ENCODE peak calls at places on chromosome 20, in seven cellular contexts. P, D, K, T, A, J and U are unnamed samples.
A peak's percentile ranks its signal among the peaks of the same experiment; 100 is the strongest.

GRCh38 chr20:33947709-33948295 is 45.9 kb upstream of the RALY start:
- DNase-seq in J (no peak), A (peak; percentile 45), D (no peak), T (no peak), P (peak; percentile 24), K (peak; percentile 68), U (peak; percentile 3)

GRCh38 chr20:24936526-24937407 is 12.3 kb upstream of the CST7 start:
- DNase-seq in K (no peak), A (no peak), J (no peak), D (no peak), T (peak; percentile 33), P (no peak), U (no peak)

GRCh38 chr20:32557284-32557683 is 27.8 kb downstream of the NOL4L start:
- DNase-seq in T (no peak), D (no peak), J (no peak), A (no peak), K (no peak), P (no peak), U (no peak)

GRCh38 chr20:38859070-38859690 is 53.7 kb downstream of the PPP1R16B start:
- DNase-seq in A (no peak), J (no peak), K (no peak), D (no peak), P (no peak), T (no peak), U (no peak)

GRCh38 chr20:52410182-52410647 is 218.6 kb upstream of the ZFP64 start:
- DNase-seq in T (no peak), A (peak; percentile 72), J (no peak), D (no peak), P (no peak), K (no peak), U (no peak)

GRCh38 chr20:41234546-41234945 is 83.0 kb downstream of the ZHX3 start:
- DNase-seq in J (no peak), T (peak; percentile 84), P (no peak), K (no peak), A (no peak), D (no peak), U (no peak)

GRCh38 chr20:38171301-38172010 is 6.4 kb upstream of the TGM2 start:
- DNase-seq in P (no peak), A (no peak), K (no peak), J (no peak), T (peak; percentile 65), D (no peak), U (no peak)

GRCh38 chr20:18252597-18253451 is 35.5 kb upstream of the ZNF133 start:
- DNase-seq in A (no peak), P (no peak), K (peak; percentile 100), J (peak; percentile 88), T (no peak), D (no peak), U (no peak)

GRCh38 chr20:34089655-34090324 is 22.3 kb downstream of the EIF2S2 start:
- DNase-seq in J (peak; percentile 68), A (no peak), P (no peak), K (no peak), D (no peak), T (no peak), U (no peak)

GRCh38 chr20:58612021-58612700 is 38.9 kb upstream of the STX16 start:
- DNase-seq in J (no peak), K (no peak), A (no peak), T (no peak), P (peak; percentile 88), D (no peak), U (no peak)

GRCh38 chr20:12482661-12483060 is 526.1 kb upstream of the SPTLC3 start:
- DNase-seq in J (no peak), T (no peak), K (no peak), A (peak; percentile 13), D (no peak), P (no peak), U (no peak)

GRCh38 chr20:32315885-32316284 is 38.4 kb downstream of the KIF3B start:
- DNase-seq in T (no peak), A (no peak), K (no peak), D (no peak), J (peak; percentile 6), P (no peak), U (no peak)

GRCh38 chr20:45343867-45344721 is 4.1 kb downstream of the SDC4 start:
- DNase-seq in D (no peak), P (peak; percentile 86), T (peak; percentile 91), K (peak; percentile 97), A (peak; percentile 92), J (no peak), U (no peak)

GRCh38 chr20:37669062-37669772 is 24.6 kb upstream of the CTNNBL1 start:
- DNase-seq in D (no peak), J (no peak), P (no peak), K (peak; percentile 67), A (no peak), T (no peak), U (no peak)

GRCh38 chr20:8305449-8305978 is 173.4 kb downstream of the PLCB1 start:
- DNase-seq in T (no peak), D (peak; percentile 18), J (peak; percentile 86), A (peak; percentile 43), K (no peak), P (peak; percentile 42), U (peak; percentile 44)

GRCh38 chr20:18679020-18679419 is 91.2 kb downstream of the DTD1 start:
- DNase-seq in D (no peak), K (no peak), P (no peak), A (peak; percentile 28), J (no peak), T (no peak), U (peak; percentile 38)

GRCh38 chr20:16637814-16638213 is 64.6 kb upstream of the KIF16B start:
- DNase-seq in D (no peak), J (no peak), A (no peak), K (no peak), P (no peak), T (no peak), U (no peak)

GRCh38 chr20:64049887-64050260 is 435 bp upstream of the SOX18 start:
- DNase-seq in K (no peak), P (peak; percentile 49), D (no peak), T (no peak), J (no peak), A (no peak), U (no peak)

GRCh38 chr20:31760457-31761240 is 21.6 kb downstream of the TPX2 start:
- DNase-seq in A (peak; percentile 96), D (no peak), P (no peak), K (no peak), T (no peak), J (no peak), U (no peak)

GRCh38 chr20:32134026-32134425 is 24.5 kb downstream of the TM9SF4 start:
- DNase-seq in D (no peak), A (no peak), T (no peak), P (no peak), J (no peak), K (no peak), U (no peak)

GRCh38 chr20:2751868-2752630 is 48.4 kb downstream of the CPXM1 start:
- DNase-seq in P (no peak), K (no peak), A (no peak), T (no peak), D (no peak), J (peak; percentile 86), U (no peak)

GRCh38 chr20:32737371-32738223 is 5.7 kb downstream of the COMMD7 start:
- DNase-seq in J (no peak), P (peak; percentile 67), A (peak; percentile 56), T (no peak), K (no peak), D (no peak), U (no peak)

GRCh38 chr20:63135411-63135810 is 80.5 kb downstream of the YTHDF1 start:
- DNase-seq in D (no peak), K (no peak), T (no peak), P (no peak), J (no peak), A (no peak), U (no peak)

GRCh38 chr20:17992224-17992637 is 23.4 kb downstream of the MGME1 start:
- DNase-seq in P (no peak), T (no peak), D (peak; percentile 48), A (no peak), J (no peak), K (no peak), U (no peak)

GRCh38 chr20:31717478-31717946 is 5.2 kb downstream of the BCL2L1 start:
- DNase-seq in A (no peak), J (no peak), K (no peak), P (no peak), D (peak; percentile 52), T (no peak), U (peak; percentile 61)

GRCh38 chr20:1672728-1673127 is 15.1 kb upstream of the SIRPG start:
- DNase-seq in D (no peak), A (no peak), T (no peak), J (no peak), P (no peak), K (no peak), U (no peak)

GRCh38 chr20:1673424-1673823 is 15.8 kb upstream of the SIRPG start:
- DNase-seq in D (no peak), J (no peak), A (no peak), K (no peak), T (no peak), P (no peak), U (no peak)

GRCh38 chr20:1674990-1675389 is 17.4 kb upstream of the SIRPG start:
- DNase-seq in J (no peak), D (no peak), K (no peak), P (no peak), A (no peak), T (no peak), U (no peak)

GRCh38 chr20:1671891-1672669 is 14.5 kb upstream of the SIRPG start:
- DNase-seq in K (no peak), D (no peak), P (no peak), J (no peak), A (no peak), T (no peak), U (no peak)

GRCh38 chr20:1674361-1674760 is 16.8 kb upstream of the SIRPG start:
- DNase-seq in A (no peak), J (no peak), P (no peak), K (no peak), D (no peak), T (no peak), U (no peak)
- H3K4me3 ChIP-seq in A (no peak overlapping the region), J (no peak overlapping the region), P (no peak overlapping the region), K (no peak overlapping the region), D (no peak overlapping the region), T (no peak overlapping the region), U (no peak overlapping the region)

DNA sequence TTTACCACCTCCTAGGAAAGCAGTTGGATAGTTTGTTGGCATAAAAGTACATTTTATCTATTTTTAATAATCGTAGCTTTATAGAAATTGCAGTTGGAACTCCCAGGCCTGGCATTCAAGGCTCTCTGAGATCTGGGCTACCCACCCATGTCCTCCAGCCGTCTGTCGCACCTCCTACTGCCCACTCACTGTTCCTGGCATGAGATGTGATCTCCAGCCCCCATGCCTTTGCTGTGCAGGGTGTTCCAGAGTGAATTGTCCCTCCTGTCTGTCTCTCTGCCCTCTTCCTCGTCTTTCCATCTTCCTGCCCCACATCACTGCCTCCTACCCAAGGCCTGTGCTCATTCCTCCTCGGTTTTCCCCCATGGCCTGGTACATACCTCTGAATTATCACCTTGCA is 50.7 kb downstream of the PTPN1 start:
- DNase-seq in P (no peak), T (no peak), D (no peak), K (no peak), J (no peak), A (no peak), U (no peak)
- H3K4me3 ChIP-seq in P (no peak overlapping the region), T (no peak overlapping the region), D (no peak overlapping the region), K (no peak overlapping the region), J (no peak overlapping the region), A (no peak overlapping the region), U (no peak overlapping the region)

GRCh38 chr20:21982559-21982958 is 277.1 kb downstream of the PAX1 start:
- DNase-seq in J (no peak), P (no peak), D (no peak), K (no peak), A (no peak), T (no peak), U (no peak)
- H3K4me3 ChIP-seq in J (no peak overlapping the region), P (no peak overlapping the region), D (no peak overlapping the region), K (no peak overlapping the region), A (no peak overlapping the region), T (no peak overlapping the region), U (no peak overlapping the region)

GRCh38 chr20:5606347-5606746 is 143.9 kb upstream of the SHLD1 start:
- DNase-seq in T (no peak), A (no peak), K (no peak), J (no peak), P (no peak), D (no peak), U (no peak)
- H3K4me3 ChIP-seq in T (no peak overlapping the region), A (no peak overlapping the region), K (no peak overlapping the region), J (no peak overlapping the region), P (no peak overlapping the region), D (peak overlapping the region; percentile 90), U (peak overlapping the region; percentile 94)